ENCODE peak calls at places on chromosomes 7 and 10, in six cellular contexts. I is OCI-LY7, U is GM19239, H is ureter, Z is spleen, M is Daoy. R is an unnamed sample.

GRCh38 chr7:46153951-46154787 is 233.1 kb upstream of the IGFBP3 start:
- DNase-seq in I (no peak), U (no peak), H (no peak), Z (no peak), M (peak; percentile 65), R (no peak)

GRCh38 chr10:85542149-85542548 is 824.4 kb downstream of the GRID1 start:
- DNase-seq in I (no peak), U (no peak), H (no peak), Z (no peak), M (no peak), R (no peak)

GRCh38 chr7:154928136-154929005 is 74.6 kb downstream of the PAXIP1 start:
- DNase-seq in I (peak; percentile 90), U (peak; percentile 56), H (no peak), Z (peak; percentile 81), M (peak; percentile 80), R (peak; percentile 80)

GRCh38 chr7:28297821-28298439 is 114.4 kb upstream of the CREB5 start:
- DNase-seq in I (peak; percentile 76), U (no peak), H (no peak), Z (no peak), M (no peak), R (no peak)

GRCh38 chr10:126945351-126946035 is 40.3 kb downstream of the DOCK1 start:
- DNase-seq in I (no peak), U (no peak), H (no peak), Z (no peak), M (no peak), R (no peak)

GRCh38 chr10:8133146-8133545 is 78.7 kb downstream of the GATA3 start:
- DNase-seq in I (no peak), U (peak; percentile 28), H (no peak), Z (no peak), M (peak; percentile 61), R (no peak)

GRCh38 chr7:3597243-3597642 is 296.2 kb downstream of the SDK1 start:
- DNase-seq in I (peak; percentile 91), U (no peak), H (no peak), Z (peak; percentile 85), M (no peak), R (peak; percentile 5)

GRCh38 chr10:78859769-78860168 is 209.0 kb upstream of the ZMIZ1 start:
- DNase-seq in I (no peak), U (no peak), H (peak; percentile 18), Z (no peak), M (no peak), R (no peak)

GRCh38 chr7:6590645-6591110 is 857 bp downstream of the INTS15 start:
- DNase-seq in I (no peak), U (no peak), H (no peak), Z (no peak), M (no peak), R (peak; percentile 22)

GRCh38 chr10:29559996-29560395 is 74.8 kb downstream of the SVIL start:
- DNase-seq in I (no peak), U (no peak), H (no peak), Z (no peak), M (no peak), R (no peak)

GRCh38 chr7:102069913-102070629 is 216.6 kb upstream of the SH2B2 start:
- DNase-seq in I (no peak), U (no peak), H (no peak), Z (no peak), M (no peak), R (no peak)

GRCh38 chr10:127935115-127935561 is 28.2 kb downstream of the PTPRE start:
- DNase-seq in I (no peak), U (no peak), H (peak; percentile 30), Z (no peak), M (no peak), R (peak; percentile 51)

GRCh38 chr10:97393034-97393573 is 8.0 kb downstream of the RRP12 start:
- DNase-seq in I (no peak), U (no peak), H (no peak), Z (no peak), M (no peak), R (no peak)

GRCh38 chr7:151392002-151392401 is 17.8 kb downstream of the WDR86 start:
- DNase-seq in I (no peak), U (no peak), H (no peak), Z (peak; percentile 64), M (no peak), R (no peak)

GRCh38 chr10:34001087-34001580 is 666.7 kb upstream of the NRP1 start:
- DNase-seq in I (no peak), U (no peak), H (no peak), Z (no peak), M (peak; percentile 6), R (no peak)

GRCh38 chr10:73837072-73837471 is 25.7 kb upstream of the NDST2 start:
- DNase-seq in I (no peak), U (no peak), H (no peak), Z (no peak), M (peak; percentile 39), R (no peak)

GRCh38 chr10:15526754-15527153 is 155.7 kb upstream of the FAM171A1 start:
- DNase-seq in I (no peak), U (no peak), H (no peak), Z (no peak), M (no peak), R (no peak)

GRCh38 chr10:43998021-43998809 is 349.5 kb upstream of the ZNF32 start:
- DNase-seq in I (no peak), U (no peak), H (no peak), Z (no peak), M (no peak), R (no peak)

GRCh38 chr10:98446121-98446655 is 547 bp downstream of the HPS1 start:
- DNase-seq in I (no peak), U (no peak), H (no peak), Z (peak; percentile 92), M (no peak), R (peak; percentile 29)

GRCh38 chr7:144452064-144452463 is 48.6 kb upstream of the NOBOX start:
- DNase-seq in I (no peak), U (no peak), H (no peak), Z (no peak), M (no peak), R (no peak)

GRCh38 chr7:16091951-16092350 is 329.4 kb downstream of the CRPPA start:
- DNase-seq in I (no peak), U (no peak), H (no peak), Z (no peak), M (no peak), R (no peak)

GRCh38 chr7:112989531-112989930 is 97.1 kb downstream of the GPR85 start:
- DNase-seq in I (no peak), U (no peak), H (no peak), Z (no peak), M (no peak), R (no peak)

GRCh38 chr7:22849158-22849557 is 26.5 kb upstream of the TOMM7 start:
- DNase-seq in I (no peak), U (no peak), H (no peak), Z (no peak), M (no peak), R (no peak)

GRCh38 chr10:6227346-6227745 is 24.6 kb downstream of the PFKFB3 start:
- DNase-seq in I (no peak), U (no peak), H (no peak), Z (no peak), M (no peak), R (peak; percentile 8)

GRCh38 chr7:135238112-135238744 is 4.6 kb downstream of the STRA8 start:
- DNase-seq in I (peak; percentile 14), U (no peak), H (no peak), Z (no peak), M (peak; percentile 7), R (no peak)

GRCh38 chr7:30176463-30177090 is 41.8 kb downstream of the MTURN start:
- DNase-seq in I (peak; percentile 48), U (no peak), H (no peak), Z (no peak), M (no peak), R (no peak)

GRCh38 chr7:112938895-112939588 is 147.6 kb downstream of the GPR85 start:
- DNase-seq in I (peak; percentile 50), U (no peak), H (peak; percentile 55), Z (peak; percentile 77), M (peak; percentile 30), R (peak; percentile 16)

GRCh38 chr10:113053091-113053490 is 103.0 kb downstream of the TCF7L2 start:
- DNase-seq in I (no peak), U (no peak), H (no peak), Z (no peak), M (no peak), R (no peak)

GRCh38 chr10:6465854-6466524 is 114.1 kb downstream of the PRKCQ start:
- DNase-seq in I (no peak), U (no peak), H (no peak), Z (no peak), M (no peak), R (no peak)

GRCh38 chr10:62036186-62037081 is 134.9 kb downstream of the ARID5B start:
- DNase-seq in I (no peak), U (no peak), H (no peak), Z (no peak), M (no peak), R (no peak)

GRCh38 chr7:108166687-108167086 is 36.5 kb upstream of the LAMB4 start:
- DNase-seq in I (no peak), U (no peak), H (no peak), Z (no peak), M (no peak), R (no peak)

GRCh38 chr10:30671011-30671616 is 41.6 kb upstream of the LYZL2 start:
- DNase-seq in I (peak; percentile 66), U (peak; percentile 41), H (no peak), Z (no peak), M (peak; percentile 62), R (peak; percentile 62)

GRCh38 chr7:36949711-36950600 is 225.7 kb upstream of the AOAH start:
- DNase-seq in I (no peak), U (no peak), H (no peak), Z (no peak), M (peak; percentile 13), R (peak; percentile 35)

GRCh38 chr10:84290235-84290634 is 38.2 kb upstream of the CCSER2 start:
- DNase-seq in I (no peak), U (no peak), H (no peak), Z (no peak), M (no peak), R (no peak)

GRCh38 chr10:47047127-47047504 is 135.9 kb downstream of the PTPN20 start:
- DNase-seq in I (no peak), U (no peak), H (peak; percentile 40), Z (peak; percentile 45), M (no peak), R (no peak)

GRCh38 chr7:1883834-1884582 is 213.9 kb downstream of the ELFN1 start:
- DNase-seq in I (no peak), U (no peak), H (no peak), Z (no peak), M (peak; percentile 48), R (no peak)

GRCh38 chr7:23205861-23206510 is 24.1 kb downstream of the NUP42 start:
- DNase-seq in I (no peak), U (peak; percentile 23), H (no peak), Z (no peak), M (no peak), R (no peak)

GRCh38 chr10:119371704-119372663 is 164.6 kb downstream of the GRK5 start:
- DNase-seq in I (no peak), U (no peak), H (no peak), Z (no peak), M (no peak), R (no peak)

GRCh38 chr10:11295492-11295891 is 277.8 kb downstream of the CELF2 start:
- DNase-seq in I (no peak), U (no peak), H (no peak), Z (no peak), M (no peak), R (no peak)

R was measured in globus pallidus.